ENCODE peak calls at places on chromosomes 6 and 20, in seven cellular contexts. J, N, Z, X, W, V and M are unnamed samples.

GRCh38 chr6:142803027-142803426 is 141.9 kb downstream of the HIVEP2 start:
- DNase-seq in W (no peak), V (no peak), N (peak; percentile 25), X (no peak), J (no peak), Z (no peak), M (no peak)

GRCh38 chr6:137764464-137764863 is 102.6 kb upstream of the TNFAIP3 start:
- DNase-seq in Z (no peak), X (no peak), V (no peak), N (peak; percentile 13), J (peak; percentile 33), W (no peak), M (no peak)

GRCh38 chr6:101544286-101544685 is 150.8 kb downstream of the GRIK2 start:
- DNase-seq in W (no peak), J (no peak), Z (no peak), N (no peak), X (no peak), V (no peak), M (no peak)

GRCh38 chr6:63764318-63764916 is 128.8 kb downstream of the PHF3 start:
- DNase-seq in Z (no peak), J (peak; percentile 61), V (no peak), X (no peak), N (peak; percentile 64), W (no peak), M (peak; percentile 22)

GRCh38 chr6:156942266-156942665 is 165.1 kb downstream of the ARID1B start:
- DNase-seq in N (no peak), X (no peak), W (no peak), Z (no peak), V (no peak), J (no peak), M (no peak)

GRCh38 chr20:41509801-41510200 is 108.4 kb downstream of the CHD6 start:
- DNase-seq in N (peak; percentile 83), W (no peak), X (no peak), J (peak; percentile 75), Z (no peak), V (no peak), M (no peak)

GRCh38 chr6:23002044-23002619 is 432.8 kb downstream of the HDGFL1 start:
- DNase-seq in N (no peak), W (no peak), X (no peak), V (no peak), Z (no peak), J (no peak), M (no peak)

GRCh38 chr6:12119085-12119588 is 107.0 kb downstream of the HIVEP1 start:
- DNase-seq in J (no peak), N (peak; percentile 6), W (no peak), X (no peak), Z (no peak), V (peak; percentile 61), M (peak; percentile 54)

DNA sequence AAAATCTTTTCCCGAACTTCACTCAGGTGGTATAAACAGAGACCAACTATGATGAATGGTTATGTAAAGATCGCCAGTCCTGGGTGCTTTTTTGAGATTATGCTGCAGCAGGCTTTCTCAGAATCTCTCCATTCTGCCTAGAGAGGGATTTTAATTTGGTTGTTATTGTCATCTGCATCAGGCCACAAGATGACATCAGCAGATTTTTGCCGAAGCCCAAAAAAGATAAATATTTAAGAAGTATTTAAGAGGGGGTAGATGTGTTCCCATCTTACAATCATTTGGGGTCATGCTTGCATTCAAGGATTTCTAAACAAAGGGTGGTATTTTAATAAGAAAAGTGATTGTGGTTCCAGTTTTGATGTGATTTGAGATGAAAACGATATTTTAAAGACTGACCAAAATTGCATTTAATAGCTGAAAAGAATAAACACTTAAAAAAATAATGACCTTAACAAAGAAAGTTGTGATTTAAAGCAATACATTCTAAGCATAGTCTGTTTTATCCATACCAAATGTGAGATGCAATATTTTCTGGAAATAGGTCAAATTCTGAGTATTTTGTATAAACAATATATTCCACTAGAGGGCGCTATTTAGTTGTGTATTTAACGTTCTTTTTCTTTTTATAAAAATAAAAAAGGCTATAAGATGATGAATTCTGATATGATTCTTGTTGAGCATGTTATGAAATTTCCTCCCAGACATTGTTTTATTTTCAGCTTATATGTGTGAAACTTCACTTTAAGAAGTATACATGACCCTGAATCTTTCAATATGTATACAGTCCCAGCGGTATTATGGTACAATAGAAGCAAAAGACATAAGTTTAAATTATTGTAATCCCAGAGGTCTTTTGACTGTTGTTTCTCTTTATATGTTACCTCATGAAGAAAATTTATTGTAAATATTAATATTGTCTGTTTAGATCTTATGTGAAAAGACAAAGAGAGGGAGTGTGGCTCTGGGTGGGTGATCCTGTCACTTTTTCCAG is 51.0 kb upstream of the ZFP64 start:
- DNase-seq in W (no peak), J (peak; percentile 36), V (peak; percentile 31), N (peak; percentile 33), Z (no peak), X (no peak), M (no peak)
- TF ChIP-seq CTCF in W (peak; percentile 86), J (peak; percentile 16), V (peak; percentile 43), N (peak; percentile 33), Z (peak; percentile 57), X (peak; percentile 68), M (peak; percentile 17)

GRCh38 chr6:122476131-122476530 is 4.5 kb upstream of the SERINC1 start:
- DNase-seq in Z (no peak), J (peak; percentile 36), V (no peak), X (no peak), N (peak; percentile 28), W (no peak), M (no peak)
- TF ChIP-seq CTCF in Z (peak; percentile 25), J (peak; percentile 36), V (peak; percentile 29), X (peak; percentile 45), N (peak; percentile 52), W (peak; percentile 17), M (no peak)

GRCh38 chr6:1424306-1424927 is 35.0 kb downstream of the FOXF2 start:
- DNase-seq in V (peak; percentile 57), W (peak; percentile 63), X (no peak), Z (no peak), J (peak; percentile 65), N (peak; percentile 71), M (no peak)
- TF ChIP-seq CTCF in V (peak; percentile 67), W (peak; percentile 52), X (peak; percentile 63), Z (peak; percentile 54), J (peak; percentile 67), N (peak; percentile 72), M (peak; percentile 75)

GRCh38 chr6:104003803-104004516 is 855.8 kb downstream of the HACE1 start:
- DNase-seq in J (no peak), V (no peak), X (no peak), W (no peak), Z (no peak), N (no peak), M (no peak)
- TF ChIP-seq CTCF in J (peak; percentile 8), V (no peak), X (no peak), W (no peak), Z (no peak), N (no peak), M (no peak)

GRCh38 chr20:17654649-17655285 is 27.3 kb downstream of the RRBP1 start:
- DNase-seq in W (no peak), X (peak; percentile 55), N (peak; percentile 70), J (peak; percentile 72), Z (peak; percentile 29), V (no peak), M (no peak)
- TF ChIP-seq CTCF in W (peak; percentile 53), X (peak; percentile 63), N (peak; percentile 79), J (peak; percentile 72), Z (peak; percentile 43), V (peak; percentile 32), M (peak; percentile 21)

DNA sequence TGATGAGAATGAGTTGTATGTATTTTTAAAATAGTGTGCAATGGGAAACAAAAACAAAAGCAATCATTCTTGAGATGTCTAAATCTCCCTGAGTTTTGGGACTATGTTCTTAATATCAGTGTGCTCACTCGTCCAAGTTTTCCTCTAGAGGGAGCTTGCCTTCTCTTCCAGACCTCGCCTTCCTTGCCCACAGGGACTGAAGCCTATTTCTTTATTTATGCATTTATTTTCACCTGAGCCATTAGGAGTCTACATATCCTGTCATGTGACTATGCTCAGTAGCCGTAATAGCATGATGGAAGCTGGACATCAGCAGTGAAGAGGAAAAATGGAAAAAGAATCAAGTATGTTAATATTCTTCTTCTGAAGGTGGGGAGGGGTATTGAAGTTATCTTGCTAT is 131.2 kb downstream of the SH3BGRL2 start:
- DNase-seq in J (no peak), V (no peak), W (no peak), Z (no peak), N (peak; percentile 5), X (no peak), M (no peak)
- TF ChIP-seq CTCF in J (peak; percentile 25), V (no peak), W (no peak), Z (no peak), N (peak; percentile 29), X (no peak), M (no peak)

GRCh38 chr20:57831992-57832585 is 122.3 kb upstream of the PMEPA1 start:
- DNase-seq in N (no peak), X (no peak), W (no peak), J (no peak), Z (no peak), V (no peak), M (no peak)
- TF ChIP-seq CTCF in N (no peak), X (no peak), W (no peak), J (no peak), Z (no peak), V (no peak), M (no peak)

DNA sequence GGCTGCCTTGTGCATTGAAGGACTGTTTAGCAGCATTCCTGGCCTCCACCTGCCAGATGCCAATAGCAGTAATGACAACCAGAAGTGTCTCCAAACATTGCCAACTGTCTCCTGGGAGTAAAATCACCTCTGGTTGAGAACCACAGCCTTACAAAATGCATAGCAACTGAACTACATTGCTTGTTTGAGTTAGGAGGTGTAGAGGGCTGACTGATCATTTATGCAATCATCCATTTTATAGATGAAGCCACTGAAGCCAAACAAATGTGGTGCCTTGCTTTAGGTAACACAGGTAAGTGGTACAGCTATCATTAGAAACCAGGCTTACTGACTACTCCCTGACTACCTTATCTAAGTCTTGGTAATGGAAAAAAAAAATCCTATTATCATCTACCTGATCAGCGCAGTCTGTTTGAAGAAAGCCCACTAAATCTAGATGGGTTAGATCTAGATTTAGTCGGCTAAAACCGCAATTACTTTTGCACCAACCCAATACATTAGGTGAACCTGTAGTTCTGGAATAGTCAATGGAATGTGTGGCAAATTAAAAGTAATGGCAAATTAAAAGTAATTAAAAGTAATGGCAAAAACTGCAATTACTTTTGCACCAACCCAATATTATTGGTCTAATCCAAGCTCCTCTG is 47.7 kb upstream of the F13A1 start:
- DNase-seq in J (no peak), V (no peak), Z (no peak), N (no peak), W (no peak), X (no peak), M (no peak)
- TF ChIP-seq CTCF in J (no peak), V (no peak), Z (no peak), N (no peak), W (no peak), X (no peak), M (no peak)

DNA sequence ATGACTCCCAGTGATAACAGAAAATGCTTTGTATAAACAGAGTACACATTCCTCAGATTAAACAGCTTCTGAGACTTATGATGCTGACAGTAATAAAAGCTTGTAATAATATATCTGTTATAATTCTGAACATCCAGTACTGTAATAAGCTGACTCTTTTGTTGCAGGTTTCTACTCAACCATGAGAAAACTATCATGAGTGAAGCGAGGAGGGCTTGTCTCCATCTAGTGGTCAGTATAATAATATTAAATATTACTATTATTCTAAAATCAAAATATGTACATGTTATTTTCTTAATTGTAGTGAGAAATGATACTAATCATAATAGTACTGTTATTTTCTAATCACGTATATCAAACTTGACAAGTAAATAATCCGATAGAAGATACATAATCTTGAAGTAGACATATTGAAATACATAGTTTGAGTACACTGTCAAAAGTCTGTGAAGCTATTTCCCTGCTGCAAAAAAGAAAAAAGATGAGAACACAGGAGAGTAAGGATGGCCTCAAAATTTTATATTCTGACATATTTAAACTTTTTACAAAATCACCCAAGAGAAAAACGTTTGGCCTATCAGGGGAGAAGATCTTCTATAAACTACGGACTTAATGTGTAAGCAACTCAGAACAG is 183.1 kb downstream of the MOXD1 start:
- DNase-seq in W (no peak), X (no peak), J (peak; percentile 62), Z (no peak), N (peak; percentile 60), V (peak; percentile 9), M (no peak)
- TF ChIP-seq CTCF in W (peak; percentile 43), X (peak; percentile 60), J (peak; percentile 59), Z (peak; percentile 39), N (peak; percentile 46), V (peak; percentile 9), M (peak; percentile 27)